ENCODE peak calls at places on chromosomes 1 and 21, in eight cellular contexts. U, V, N, K, A, L, D and C are unnamed samples.

GRCh38 chr1:84143796-84144565 is at the start of gene PRKACB:
- DNase-seq in A (no peak), D (no peak), U (no peak), V (peak), N (no peak), L (peak), K (no peak), C (no peak)

GRCh38 chr1:46539968-46540367 is 11.5 kb downstream of the KNCN start:
- DNase-seq in K (no peak), D (no peak), A (no peak), V (peak), U (no peak), L (no peak), N (no peak), C (no peak)

GRCh38 chr1:41728403-41729202 is 190.1 kb downstream of the HIVEP3 start:
- DNase-seq in D (no peak), K (peak), L (peak), A (no peak), N (no peak), U (no peak), V (no peak), C (peak)

GRCh38 chr21:42118121-42118795 is 47.1 kb downstream of the UMODL1 start:
- DNase-seq in N (no peak), U (no peak), D (no peak), V (no peak), A (no peak), K (no peak), L (no peak), C (no peak)

GRCh38 chr1:155934933-155935590 is 849 bp upstream of the KHDC4 start:
- DNase-seq in D (no peak), A (no peak), N (no peak), K (peak), L (no peak), V (no peak), U (no peak), C (no peak)

GRCh38 chr21:29506947-29507346 is 208.2 kb downstream of the BACH1 start:
- DNase-seq in N (no peak), D (no peak), A (no peak), U (no peak), V (no peak), K (no peak), L (no peak), C (no peak)

GRCh38 chr1:157084720-157085119 is 14.9 kb downstream of the ETV3L start:
- DNase-seq in V (no peak), D (no peak), K (no peak), A (no peak), U (no peak), N (no peak), L (no peak), C (no peak)

GRCh38 chr1:199978408-199978940 is 49.0 kb upstream of the NR5A2 start:
- DNase-seq in D (no peak), A (no peak), L (no peak), V (no peak), U (no peak), N (no peak), K (no peak), C (no peak)

GRCh38 chr1:95685091-95685490 is 451.1 kb downstream of the RWDD3 start:
- DNase-seq in D (no peak), N (no peak), K (no peak), U (no peak), A (no peak), L (no peak), V (no peak), C (no peak)

GRCh38 chr1:14740016-14740415 is 141.5 kb downstream of the KAZN start:
- DNase-seq in V (no peak), D (no peak), N (no peak), U (no peak), A (no peak), K (no peak), L (no peak), C (no peak)

GRCh38 chr1:1202831-1203560 is 3.4 kb downstream of the TNFRSF18 start:
- DNase-seq in D (no peak), A (no peak), U (no peak), V (no peak), K (no peak), N (no peak), L (no peak), C (no peak)

GRCh38 chr1:30188999-30189398 is 534.4 kb downstream of the MATN1 start:
- DNase-seq in D (no peak), K (no peak), U (no peak), N (no peak), L (no peak), V (no peak), A (no peak), C (no peak)

GRCh38 chr1:15584489-15585363 is at the start of gene AGMAT:
- DNase-seq in A (peak), D (no peak), K (peak), U (peak), V (no peak), L (peak), N (peak), C (no peak)